ENCODE peak calls at places on chromosomes 5 and 9, in four cellular contexts. A is GM03348, V is lower lobe of right lung, S is gastrocnemius medialis. M is an unnamed sample.

GRCh38 chr5:87361536-87362213 is 51.1 kb downstream of the CCNH start:
- DNase-seq in A (no peak), V (no peak), S (no peak), M (no peak)

GRCh38 chr5:116671211-116671736 is 96.7 kb upstream of the SEMA6A start:
- DNase-seq in A (no peak), V (no peak), S (no peak), M (no peak)

GRCh38 chr5:169762338-169763095 is 125.4 kb downstream of the DOCK2 start:
- DNase-seq in A (peak), V (no peak), S (no peak), M (no peak)

GRCh38 chr9:14302405-14302804 is 11.5 kb downstream of the NFIB start:
- DNase-seq in A (no peak), V (no peak), S (no peak), M (no peak)

GRCh38 chr9:89835676-89836075 is 230.9 kb downstream of the GADD45G start:
- DNase-seq in A (no peak), V (no peak), S (no peak), M (no peak)

GRCh38 chr9:119179701-119180100 is 189.5 kb downstream of the BRINP1 start:
- DNase-seq in A (no peak), V (no peak), S (no peak), M (no peak)

GRCh38 chr5:172727551-172727950 is 43.4 kb downstream of the DUSP1 start:
- DNase-seq in A (no peak), V (no peak), S (no peak), M (no peak)

GRCh38 chr5:96733771-96734498 is 71.8 kb downstream of the CAST start:
- DNase-seq in A (no peak), V (no peak), S (peak), M (no peak)

GRCh38 chr9:115514454-115514853 is 396.5 kb upstream of the TNC start:
- DNase-seq in A (no peak), V (no peak), S (no peak), M (no peak)

GRCh38 chr5:100788417-100788816 is 114.7 kb downstream of the ST8SIA4 start:
- DNase-seq in A (no peak), V (no peak), S (no peak), M (no peak)

GRCh38 chr9:131562032-131562959 is 17.0 kb downstream of the PRRT1B start:
- DNase-seq in A (no peak), V (no peak), S (no peak), M (no peak)

GRCh38 chr9:81320909-81321482 is 368.4 kb downstream of the TLE1 start:
- DNase-seq in A (no peak), V (no peak), S (no peak), M (no peak)

GRCh38 chr5:91244380-91245073 is 138.6 kb downstream of the ARRDC3 start:
- DNase-seq in A (no peak), V (no peak), S (no peak), M (no peak)

GRCh38 chr9:105881654-105882349 is 187.5 kb downstream of the TMEM38B start:
- DNase-seq in A (peak), V (peak), S (peak), M (no peak)

GRCh38 chr5:73820321-73820720 is 194.3 kb downstream of the ARHGEF28 start:
- DNase-seq in A (no peak), V (no peak), S (no peak), M (no peak)

GRCh38 chr5:152274206-152274605 is 130.9 kb downstream of the NMUR2 start:
- DNase-seq in A (no peak), V (no peak), S (no peak), M (no peak)

GRCh38 chr9:133221177-133221809 is 12.2 kb upstream of the OBP2B start:
- DNase-seq in A (no peak), V (no peak), S (no peak), M (no peak)

GRCh38 chr5:139925650-139926640 is 117.2 kb downstream of the NRG2 start:
- DNase-seq in A (peak), V (no peak), S (no peak), M (no peak)

GRCh38 chr9:135888766-135889394 is 18.5 kb downstream of the CAMSAP1 start:
- DNase-seq in A (no peak), V (no peak), S (no peak), M (no peak)

GRCh38 chr9:109769250-109769649 is 10.7 kb upstream of the PALM2AKAP2 start:
- DNase-seq in A (peak), V (no peak), S (no peak), M (no peak)

GRCh38 chr9:134340475-134341186 is 14.4 kb downstream of the RXRA start:
- DNase-seq in A (no peak), V (peak), S (peak), M (no peak)

GRCh38 chr9:11086561-11086960 is 473.8 kb upstream of the PTPRD start:
- DNase-seq in A (no peak), V (no peak), S (no peak), M (no peak)

M was measured in thoracic aorta.